ENCODE peak calls at places on chromosome 21, in seven cellular contexts. W, P, H, C, B, K and A are unnamed samples. For H3K79me2, the result is how much of the 10 kb centered on the place peaks cover.

GRCh38 chr21:37117204-37117603 is 44.1 kb downstream of the TTC3 start:
- DNase-seq in K (no peak), P (no peak), B (no peak), W (no peak), H (no peak), C (no peak), A (no peak)

GRCh38 chr21:42531771-42532170 is 18.1 kb downstream of the SLC37A1 start:
- DNase-seq in K (no peak), C (no peak), H (no peak), P (no peak), B (no peak), W (no peak), A (no peak)

GRCh38 chr21:31180256-31181088 is 142.2 kb upstream of the KRTAP19-8 start:
- DNase-seq in B (peak), K (no peak), H (peak), P (peak), C (peak), W (peak), A (peak)

GRCh38 chr21:31329431-31330143 is 14.5 kb downstream of the TIAM1 start:
- DNase-seq in K (no peak), W (no peak), H (no peak), P (no peak), B (no peak), C (no peak), A (no peak)

GRCh38 chr21:45516671-45517151 is 25.5 kb downstream of the SLC19A1 start:
- DNase-seq in P (no peak), B (no peak), K (no peak), H (no peak), W (no peak), C (no peak), A (no peak)

GRCh38 chr21:46350571-46350970 is 26.6 kb downstream of the PCNT start:
- DNase-seq in C (no peak), W (no peak), B (no peak), H (no peak), P (no peak), K (no peak), A (peak)

GRCh38 chr21:41761211-41762181 is 5.4 kb downstream of the RIPK4 start:
- DNase-seq in K (no peak), P (no peak), C (peak), H (no peak), B (no peak), W (peak), A (peak)

GRCh38 chr21:42433946-42434551 is 30.3 kb downstream of the UBASH3A start:
- DNase-seq in P (no peak), B (no peak), C (no peak), W (no peak), H (no peak), K (no peak), A (no peak)

GRCh38 chr21:36992671-36993070 is 13.8 kb upstream of the RIPPLY3 start:
- DNase-seq in C (no peak), K (peak), P (no peak), B (no peak), H (no peak), W (peak), A (no peak)

GRCh38 chr21:21997390-21998333 is 999.5 kb downstream of the NCAM2 start:
- DNase-seq in C (no peak), K (no peak), P (no peak), B (no peak), H (no peak), W (peak), A (no peak)

GRCh38 chr21:39612233-39613028 is at the start of gene B3GALT5:
- DNase-seq in K (peak), C (peak), B (no peak), W (peak), H (peak), P (peak), A (peak)

GRCh38 chr21:42145569-42146250 is 73.2 kb upstream of the ABCG1 start:
- DNase-seq in W (peak), B (peak), P (peak), H (peak), K (peak), C (peak), A (peak)

GRCh38 chr21:39047046-39047445 is 136.2 kb downstream of the PSMG1 start:
- DNase-seq in H (no peak), C (no peak), K (no peak), B (no peak), P (no peak), W (no peak), A (no peak)

GRCh38 chr21:31974454-31974985 is 101.7 kb downstream of the HUNK start:
- DNase-seq in B (no peak), K (peak), W (peak), P (no peak), C (peak), H (no peak), A (no peak)

GRCh38 chr21:15277498-15277897 is 212.7 kb upstream of the NRIP1 start:
- DNase-seq in P (no peak), W (no peak), H (no peak), K (no peak), C (no peak), B (no peak), A (no peak)

GRCh38 chr21:15742052-15742451 is 12.3 kb downstream of the USP25 start:
- DNase-seq in B (peak), W (no peak), P (peak), K (no peak), C (peak), H (no peak), A (no peak)

GRCh38 chr21:42559326-42559725 is 45.7 kb downstream of the SLC37A1 start:
- DNase-seq in P (no peak), C (no peak), H (no peak), B (no peak), W (no peak), K (no peak), A (no peak)

GRCh38 chr21:44304041-44304738 is 4.3 kb downstream of the PFKL start:
- DNase-seq in H (no peak), K (no peak), W (no peak), P (no peak), B (no peak), C (peak), A (no peak)

GRCh38 chr21:44303490-44303981 is 3.7 kb downstream of the PFKL start:
- DNase-seq in K (no peak), C (no peak), H (no peak), P (no peak), B (no peak), W (no peak), A (no peak)

GRCh38 chr21:44304846-44305245 is 5.0 kb downstream of the PFKL start:
- DNase-seq in K (peak), H (no peak), B (peak), P (peak), C (peak), W (peak), A (peak)

GRCh38 chr21:44306926-44307687 is 7.3 kb downstream of the PFKL start:
- DNase-seq in K (no peak), C (peak), W (no peak), B (no peak), H (no peak), P (peak), A (no peak)

DNA sequence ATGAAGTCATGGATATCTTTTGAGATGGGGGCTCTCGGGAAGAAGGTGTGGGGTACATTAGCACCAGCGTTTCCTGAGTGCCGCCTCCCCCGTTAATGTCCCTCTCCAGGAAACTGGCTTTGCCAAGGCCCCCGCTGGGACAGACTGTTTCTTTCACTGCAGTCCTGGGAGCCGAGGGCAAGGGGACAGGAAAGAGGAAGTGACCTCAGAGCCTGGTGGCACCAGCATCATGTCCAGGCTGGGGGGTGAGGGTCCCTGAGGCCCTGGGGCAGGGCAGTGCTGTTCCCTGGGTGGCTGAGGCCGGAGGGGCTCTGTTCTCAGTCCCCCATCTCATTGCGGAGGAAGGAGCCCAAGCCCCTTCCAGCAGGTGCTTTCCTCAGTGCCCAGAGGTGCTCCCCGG is 5.8 kb downstream of the PFKL start:
- DNase-seq in K (no peak), H (no peak), W (no peak), P (no peak), C (no peak), B (peak), A (no peak)
- H3K79me2 ChIP-seq in K (under half), H (half or more), W (under half), P (under half), C (under half), B (under half), A (under half)

GRCh38 chr21:26686278-26686677 is 113.2 kb upstream of the CYYR1 start:
- DNase-seq in C (no peak), P (no peak), W (peak), K (peak), B (peak), H (no peak), A (no peak)
- H2AFZ ChIP-seq in C (peak), P (no peak), W (peak), K (no peak), B (no peak), H (no peak), A (no peak)

GRCh38 chr21:20949884-20950283 is 48.3 kb upstream of the NCAM2 start:
- DNase-seq in P (no peak), C (no peak), K (no peak), W (no peak), B (no peak), H (no peak), A (no peak)
- H3K27ac ChIP-seq in P (no peak), C (no peak), K (no peak), W (no peak), B (no peak), H (no peak), A (no peak)

GRCh38 chr21:43942201-43942600 is 69.9 kb upstream of the TRAPPC10 start:
- DNase-seq in H (no peak), W (no peak), K (no peak), B (no peak), P (no peak), C (no peak), A (no peak)

GRCh38 chr21:43938751-43939442 is 73.2 kb upstream of the TRAPPC10 start:
- DNase-seq in K (peak), C (peak), H (peak), B (peak), W (peak), P (peak), A (peak)

GRCh38 chr21:43940329-43940653 is 71.8 kb upstream of the TRAPPC10 start:
- DNase-seq in W (no peak), K (no peak), P (no peak), H (no peak), C (no peak), B (no peak), A (no peak)

GRCh38 chr21:43939443-43940328 is 72.4 kb upstream of the TRAPPC10 start:
- DNase-seq in H (no peak), P (no peak), B (no peak), K (peak), W (no peak), C (no peak), A (no peak)

DNA sequence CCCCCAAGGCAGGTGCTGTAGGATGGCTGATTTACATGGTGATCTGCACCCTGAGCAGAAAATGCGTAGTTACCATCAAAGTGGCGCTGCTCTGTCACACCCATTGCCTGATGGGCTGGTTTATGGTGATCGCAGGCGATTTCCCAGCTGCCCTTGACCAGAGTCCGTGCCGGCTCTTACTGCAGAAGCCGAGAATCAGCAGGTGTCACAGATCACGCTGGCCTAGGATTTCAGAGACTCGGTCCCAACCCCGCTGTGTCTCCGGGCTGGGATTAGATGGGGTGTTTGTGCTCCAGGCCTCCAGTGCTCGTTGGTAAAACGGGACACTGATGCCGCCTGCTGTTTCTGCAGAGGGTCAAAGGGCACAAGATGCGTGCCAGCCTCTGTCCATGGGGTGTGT is 71.4 kb upstream of the TRAPPC10 start:
- DNase-seq in P (no peak), C (no peak), H (no peak), K (peak), B (no peak), W (no peak), A (no peak)
- H3K79me2 ChIP-seq in P (under half), C (under half), H (under half), K (under half), B (under half), W (under half), A (under half)

GRCh38 chr21:34653522-34653921 is 15.3 kb upstream of the CLIC6 start:
- DNase-seq in W (no peak), K (no peak), H (no peak), C (no peak), B (no peak), P (no peak), A (no peak)
- H2AFZ ChIP-seq in W (no peak), K (no peak), H (no peak), C (no peak), B (no peak), P (no peak), A (no peak)

GRCh38 chr21:29654203-29654602 is 285.6 kb downstream of the GRIK1 start:
- DNase-seq in K (no peak), H (no peak), P (no peak), C (no peak), W (no peak), B (no peak), A (no peak)
- H3K27ac ChIP-seq in K (no peak), H (no peak), P (no peak), C (no peak), W (no peak), B (no peak), A (no peak)